ENCODE peak calls at places on chromosomes 5 and 9, in five cellular contexts. T is Peyer's patch, N is NB4, I is stomach, R is uterus. B is an unnamed sample.

GRCh38 chr5:95619096-95619495 is 791 bp upstream of the GPR150 start:
- DNase-seq in T (no peak), I (no peak), R (no peak), N (no peak), B (no peak)

GRCh38 chr9:91734371-91734981 is 215.6 kb downstream of the ROR2 start:
- DNase-seq in I (peak), R (peak), T (peak), N (peak), B (peak)

GRCh38 chr5:1253456-1254105 is 28.4 kb downstream of the SLC6A18 start:
- DNase-seq in T (no peak), I (no peak), R (no peak), N (no peak), B (no peak)

GRCh38 chr5:100777680-100778281 is 125.3 kb downstream of the ST8SIA4 start:
- DNase-seq in T (no peak), R (no peak), I (no peak), N (peak), B (no peak)

GRCh38 chr5:176810084-176810597 is at the start of gene UNC5A:
- DNase-seq in T (no peak), R (no peak), N (peak), I (no peak), B (peak)

GRCh38 chr5:143205386-143205785 is 198.1 kb downstream of the NR3C1 start:
- DNase-seq in T (no peak), N (no peak), I (no peak), R (no peak), B (no peak)

GRCh38 chr5:68315679-68316271 is 100.2 kb downstream of the PIK3R1 start:
- DNase-seq in R (no peak), I (no peak), N (no peak), T (no peak), B (peak)

GRCh38 chr5:122500245-122501086 is 188.4 kb downstream of the SNCAIP start:
- DNase-seq in N (peak), T (no peak), I (no peak), R (peak), B (no peak)

GRCh38 chr5:170475269-170476000 is 28.4 kb upstream of the KCNIP1 start:
- DNase-seq in T (no peak), R (no peak), N (no peak), I (no peak), B (no peak)

GRCh38 chr5:44845777-44846176 is 37.0 kb downstream of the MRPS30 start:
- DNase-seq in I (no peak), T (no peak), R (no peak), N (no peak), B (no peak)

GRCh38 chr5:178477224-178478201 is 112.7 kb downstream of the COL23A1 start:
- DNase-seq in I (no peak), T (no peak), R (no peak), N (peak), B (no peak)

GRCh38 chr5:103724272-103724671 is 161.7 kb upstream of the NUDT12 start:
- DNase-seq in R (no peak), I (no peak), T (no peak), N (no peak), B (no peak)

GRCh38 chr5:94173100-94173499 is 431.7 kb upstream of the POU5F2 start:
- DNase-seq in I (no peak), R (no peak), T (no peak), N (no peak), B (no peak)

GRCh38 chr5:18465833-18466681 is 831.8 kb downstream of the TAF11L14 start:
- DNase-seq in N (peak), I (peak), T (no peak), R (no peak), B (no peak)

GRCh38 chr5:67246108-67246507 is 49.5 kb upstream of the CD180 start:
- DNase-seq in R (no peak), T (no peak), N (peak), I (no peak), B (no peak)

GRCh38 chr9:123488683-123489321 is 132.8 kb downstream of the CRB2 start:
- DNase-seq in T (no peak), N (no peak), I (no peak), R (no peak), B (no peak)

GRCh38 chr9:70392189-70392588 is 22.3 kb downstream of the KLF9 start:
- DNase-seq in N (peak), R (no peak), I (no peak), T (no peak), B (no peak)

GRCh38 chr5:139854953-139855352 is 59.3 kb downstream of the PSD2 start:
- DNase-seq in R (no peak), I (no peak), N (no peak), T (peak), B (no peak)

GRCh38 chr5:177447611-177448243 is 1.1 kb downstream of the PRR7 start:
- DNase-seq in R (peak), I (peak), T (no peak), N (peak), B (no peak)

GRCh38 chr5:119706049-119706448 is 76.7 kb downstream of the FAM170A start:
- DNase-seq in N (no peak), T (no peak), I (no peak), R (no peak), B (no peak)

GRCh38 chr5:105616599-105616998 is 2054.0 kb upstream of the NUDT12 start:
- DNase-seq in I (no peak), T (no peak), R (no peak), N (no peak), B (no peak)

GRCh38 chr5:1001406-1002270 is 7.0 kb upstream of the NKD2 start:
- DNase-seq in T (no peak), I (peak), R (peak), N (peak), B (no peak)

GRCh38 chr5:142770650-142771609 is 753 bp downstream of the ARHGAP26 start:
- DNase-seq in T (peak), R (peak), N (peak), I (peak), B (peak)

GRCh38 chr5:81740758-81741157 is 10.1 kb downstream of the SSBP2 start:
- DNase-seq in T (no peak), R (no peak), I (no peak), N (no peak), B (no peak)

GRCh38 chr5:105475401-105475800 is 1912.8 kb upstream of the NUDT12 start:
- DNase-seq in T (no peak), R (no peak), N (no peak), I (no peak), B (no peak)

GRCh38 chr5:50667079-50667652 is 729 bp downstream of the PARP8 start:
- DNase-seq in T (peak), N (peak), I (peak), R (peak), B (no peak)

GRCh38 chr5:138459311-138459710 is 6.0 kb upstream of the EGR1 start:
- DNase-seq in R (no peak), N (peak), T (peak), I (peak), B (peak)

GRCh38 chr5:88845081-88845697 is 37.8 kb downstream of the MEF2C start:
- DNase-seq in N (no peak), I (no peak), T (no peak), R (no peak), B (peak)

GRCh38 chr9:132372177-132373095 is 17.6 kb upstream of the SETX start:
- DNase-seq in R (no peak), I (peak), N (peak), T (no peak), B (no peak)

GRCh38 chr5:69006030-69006429 is 87.8 kb upstream of the SLC30A5 start:
- DNase-seq in T (no peak), I (no peak), R (no peak), N (no peak), B (no peak)

GRCh38 chr5:146345578-146346366 is 7.1 kb downstream of the POU4F3 start:
- DNase-seq in T (no peak), I (no peak), R (no peak), N (no peak), B (no peak)

GRCh38 chr9:20028849-20029231 is 240.0 kb upstream of the SLC24A2 start:
- DNase-seq in I (no peak), T (no peak), N (no peak), R (no peak), B (no peak)

GRCh38 chr5:164627051-164627450 is 1121.6 kb downstream of the MAT2B start:
- DNase-seq in R (no peak), N (peak), I (no peak), T (no peak), B (no peak)

GRCh38 chr5:92518318-92518913 is 1062.6 kb downstream of the NR2F1-AS1 start:
- DNase-seq in R (no peak), N (peak), T (no peak), I (no peak), B (peak)

GRCh38 chr5:140631831-140632365 is 1.1 kb downstream of the CD14 start:
- DNase-seq in I (no peak), R (no peak), T (peak), N (no peak), B (peak)

GRCh38 chr5:129459485-129460120 is 495 bp upstream of the ADAMTS19 start:
- DNase-seq in R (peak), T (peak), I (no peak), N (no peak), B (no peak)

GRCh38 chr5:100270323-100270771 is 264.8 kb upstream of the FAM174A start:
- DNase-seq in R (no peak), I (no peak), T (no peak), N (no peak), B (no peak)

GRCh38 chr9:36985769-36986547 is 48.1 kb downstream of the PAX5 start:
- DNase-seq in I (no peak), N (no peak), T (no peak), R (no peak), B (no peak)

GRCh38 chr5:154287136-154287535 is 96.6 kb downstream of the GALNT10 start:
- DNase-seq in I (peak), T (no peak), N (no peak), R (no peak), B (no peak)

DNA sequence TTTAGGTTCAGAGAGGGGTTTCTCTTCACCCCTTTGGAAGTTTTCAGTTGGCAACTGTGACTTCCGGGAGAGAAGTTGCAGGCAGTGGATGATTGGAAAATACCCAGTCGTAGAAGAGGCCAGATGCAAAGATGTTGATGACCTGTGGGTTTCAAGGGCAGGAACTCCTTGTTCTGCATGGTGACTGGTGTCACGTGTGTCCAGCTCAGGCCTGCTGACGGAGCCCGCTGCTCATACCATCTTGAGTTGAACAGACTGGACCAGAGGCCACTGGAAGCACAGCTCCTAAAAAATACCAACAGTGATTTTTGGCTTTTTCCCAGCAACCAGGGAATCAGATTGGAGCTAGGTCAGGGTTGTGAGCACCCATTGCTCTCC is 243.9 kb upstream of the KLF4 start:
- DNase-seq in N (no peak), R (peak), T (no peak), I (peak), B (no peak)
- TF ChIP-seq POLR2A in N (no peak), R (peak), T (no peak), I (no peak), B (no peak)

DNA sequence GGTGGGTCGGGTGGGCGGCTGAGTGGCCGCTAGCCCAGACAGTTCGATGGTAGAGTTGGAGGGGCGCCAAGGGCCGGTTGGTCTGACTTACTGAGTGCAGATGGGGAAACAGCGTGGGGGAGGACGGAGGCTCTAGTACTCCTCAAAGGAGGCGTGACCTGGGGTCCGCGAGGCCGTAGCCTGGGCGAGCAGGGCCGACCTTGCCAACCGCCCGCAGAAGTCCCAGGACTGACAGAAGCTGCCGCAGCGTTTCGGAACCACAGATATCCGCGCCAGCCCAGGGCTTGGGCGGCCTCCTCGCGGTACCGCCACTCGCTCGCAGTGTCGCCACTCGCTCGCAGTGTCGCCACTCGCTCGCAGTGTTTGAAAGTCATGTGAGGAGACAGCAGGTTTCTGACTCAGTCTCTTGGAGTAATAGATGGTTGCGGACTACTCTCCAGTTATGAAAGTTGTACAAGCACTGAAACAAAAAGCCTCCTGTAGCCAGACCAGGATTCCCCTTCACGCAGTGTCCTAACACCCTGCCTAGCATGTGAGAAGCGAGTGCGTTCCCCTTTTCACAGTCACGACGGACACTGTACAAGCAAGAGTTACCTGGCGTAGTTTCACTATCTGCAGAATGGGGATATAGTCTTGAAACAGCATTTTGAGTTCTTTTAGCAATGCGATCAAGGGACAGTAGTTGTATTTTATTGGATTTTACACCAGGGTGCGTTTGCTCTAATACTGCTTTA is 674 bp downstream of the TMEM38B start:
- DNase-seq in T (peak), R (peak), N (peak), I (peak), B (peak)
- TF ChIP-seq POLR2A in T (no peak), R (no peak), N (no peak), I (no peak), B (no peak)

GRCh38 chr5:14156611-14157493 is 13.7 kb downstream of the TRIO start:
- DNase-seq in N (peak), T (no peak), R (no peak), I (no peak), B (no peak)
- TF ChIP-seq POLR2A in N (no peak), T (no peak), R (no peak), I (no peak), B (no peak)

GRCh38 chr9:97933573-97933972 is 4.4 kb downstream of the HEMGN start:
- DNase-seq in R (no peak), T (no peak), N (no peak), I (no peak), B (no peak)
- TF ChIP-seq POLR2A in R (no peak), T (no peak), N (no peak), I (no peak), B (no peak)

GRCh38 chr9:137294091-137294683 is 7.9 kb downstream of the NRARP start:
- DNase-seq in T (no peak), N (peak), R (no peak), I (peak), B (no peak)
- TF ChIP-seq POLR2A in T (peak), N (no peak), R (no peak), I (no peak), B (no peak)

GRCh38 chr5:149581931-149582768 is 852 bp downstream of the ARHGEF37 start:
- DNase-seq in N (no peak), I (peak), R (peak), T (peak), B (no peak)
- TF ChIP-seq POLR2A in N (no peak), I (no peak), R (no peak), T (no peak), B (no peak)

GRCh38 chr5:112977440-112977861 is 853 bp downstream of the DCP2 start:
- DNase-seq in I (no peak), T (no peak), R (no peak), N (peak), B (no peak)
- TF ChIP-seq POLR2A in I (no peak), T (no peak), R (no peak), N (no peak), B (no peak)

DNA sequence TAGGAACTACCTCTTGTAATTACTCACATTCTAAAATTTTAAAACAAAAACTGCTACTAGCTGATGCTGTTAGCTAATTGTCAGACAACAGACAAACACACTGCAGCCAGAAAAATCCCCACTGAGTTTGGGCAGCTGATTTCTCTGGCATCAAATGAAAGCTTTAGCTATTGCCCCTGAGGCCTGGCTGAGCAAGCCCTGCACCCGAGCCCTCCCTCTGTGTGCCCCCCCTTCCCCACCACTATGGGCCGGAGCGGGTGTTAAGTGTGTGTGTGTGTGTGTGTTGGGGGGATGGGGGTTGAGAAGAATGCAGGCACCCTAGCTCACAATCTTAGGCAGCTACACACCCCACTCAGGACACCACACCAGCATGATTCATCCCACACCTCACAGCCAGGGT is 2.4 kb downstream of the NEUROG1 start:
- DNase-seq in R (no peak), T (no peak), N (no peak), I (no peak), B (no peak)
- TF ChIP-seq POLR2A in R (no peak), T (no peak), N (no peak), I (no peak), B (no peak)

DNA sequence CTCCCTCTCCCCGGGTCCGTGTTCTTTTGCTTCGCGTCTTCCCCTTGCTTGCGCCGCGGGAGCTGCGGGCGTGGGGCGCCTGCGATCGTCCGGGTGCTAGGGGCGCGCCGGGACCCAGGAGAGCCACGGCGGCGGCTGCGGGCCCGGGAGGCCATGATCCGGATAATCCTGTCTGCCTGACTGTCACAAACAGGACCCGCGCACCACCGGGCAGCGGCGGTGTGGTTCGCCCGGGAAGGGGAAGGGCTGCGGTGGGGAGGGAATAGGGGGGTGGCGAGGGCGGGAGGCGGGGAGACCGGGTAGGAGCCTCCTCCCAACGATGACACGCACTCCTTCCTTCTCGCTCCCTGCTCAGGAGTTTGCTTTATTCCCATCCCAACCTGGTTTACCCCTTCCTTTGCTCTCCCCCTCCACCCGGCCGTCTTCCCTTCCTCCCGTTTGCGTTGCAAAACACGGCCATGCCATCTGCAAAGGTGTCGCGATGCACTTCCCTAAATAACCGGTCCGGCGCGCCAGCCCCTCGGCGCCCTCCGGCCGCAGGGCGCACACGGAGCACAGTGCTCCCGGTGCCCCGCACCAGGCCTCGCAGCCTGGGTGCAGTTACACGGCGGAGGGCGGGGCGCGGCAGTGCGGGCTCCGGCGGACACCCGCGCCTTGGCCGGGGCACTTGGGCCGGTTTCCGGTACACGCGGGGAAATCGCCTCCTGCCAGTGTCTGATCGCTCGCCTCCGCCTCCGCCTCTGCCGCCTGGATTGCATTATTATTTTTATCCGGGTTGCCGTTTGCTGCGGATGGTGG is 1.5 kb downstream of the SMARCA2 start:
- DNase-seq in N (peak), T (peak), R (peak), I (peak), B (peak)
- TF ChIP-seq POLR2A in N (peak), T (peak), R (no peak), I (no peak), B (no peak)